ENCODE peak calls at places on chromosome 12, in ten cellular contexts. H is WTC11, S is stomach, V is foreskin fibroblast, X is endothelial cell, U is nephron progenitor cell, G is esophagus squamous epithelium, N is astrocyte, F is cardiac muscle cell, Q is HCT116. W is an unnamed sample.
A peak's percentile ranks its signal among the peaks of the same experiment; 100 is the strongest.

GRCh38 chr12:20777420-20777819 is 33.1 kb upstream of the SLCO1B3 start:
- DNase-seq in G (no peak), F (no peak), H (no peak), N (no peak), U (no peak), X (no peak), V (no peak), S (no peak), Q (no peak), W (no peak)

GRCh38 chr12:3178671-3179413 is 101.7 kb downstream of the TSPAN9 start:
- DNase-seq in G (no peak), F (no peak), Q (no peak), H (no peak), N (no peak), S (no peak), U (no peak), X (peak; percentile 41), V (no peak), W (no peak)

GRCh38 chr12:76764856-76765255 is 941 bp downstream of the ZDHHC17 start:
- DNase-seq in X (no peak), Q (no peak), U (no peak), N (no peak), G (no peak), H (no peak), S (no peak), F (peak; percentile 8), V (no peak), W (no peak)

GRCh38 chr12:53324113-53324778 is 2.8 kb upstream of the AAAS start:
- DNase-seq in G (no peak), H (no peak), S (peak; percentile 35), V (no peak), N (no peak), Q (no peak), X (peak; percentile 38), U (peak; percentile 44), F (no peak), W (no peak)

GRCh38 chr12:124217508-124217981 is 77.3 kb upstream of the RFLNA start:
- DNase-seq in G (no peak), H (no peak), Q (no peak), U (peak; percentile 45), S (no peak), V (no peak), X (no peak), N (peak; percentile 32), F (no peak), W (no peak)

GRCh38 chr12:54169036-54169435 is 19.7 kb downstream of the SMUG1 start:
- DNase-seq in X (no peak), S (no peak), Q (no peak), V (no peak), U (no peak), G (no peak), H (no peak), F (no peak), N (no peak), W (no peak)

GRCh38 chr12:96271469-96272199 is 77.5 kb downstream of the ELK3 start:
- DNase-seq in U (no peak), N (peak; percentile 51), H (no peak), V (no peak), S (no peak), G (no peak), Q (no peak), X (no peak), F (no peak), W (no peak)

GRCh38 chr12:117857632-117858274 is 111.0 kb downstream of the KSR2 start:
- DNase-seq in F (peak; percentile 42), Q (no peak), X (peak; percentile 71), V (peak; percentile 10), G (no peak), S (peak; percentile 49), U (peak; percentile 64), H (peak; percentile 83), N (peak; percentile 14), W (peak; percentile 23)

GRCh38 chr12:56687225-56688128 is 607 bp downstream of the PTGES3 start:
- DNase-seq in Q (no peak), U (peak; percentile 40), G (no peak), N (peak; percentile 31), H (peak; percentile 31), S (peak; percentile 64), F (peak; percentile 42), V (no peak), X (no peak), W (peak; percentile 41)

GRCh38 chr12:92675092-92675865 is 27.5 kb upstream of the PLEKHG7 start:
- DNase-seq in U (no peak), N (no peak), H (no peak), F (no peak), X (no peak), V (no peak), Q (no peak), G (no peak), S (no peak), W (no peak)

GRCh38 chr12:40181490-40181889 is 43.3 kb upstream of the LRRK2 start:
- DNase-seq in Q (no peak), G (no peak), N (no peak), V (no peak), S (no peak), H (no peak), X (no peak), F (no peak), U (no peak), W (no peak)

GRCh38 chr12:106418970-106419369 is 61.4 kb downstream of the POLR3B start:
- DNase-seq in X (no peak), F (no peak), G (no peak), U (no peak), Q (no peak), H (no peak), N (no peak), S (no peak), V (no peak), W (no peak)

GRCh38 chr12:72214163-72214562 is 58.0 kb upstream of the TRHDE start:
- DNase-seq in X (no peak), S (no peak), N (peak; percentile 30), H (no peak), Q (no peak), F (peak; percentile 10), U (no peak), G (no peak), V (no peak), W (no peak)

GRCh38 chr12:68560823-68561422 is 49.8 kb upstream of the RAP1B start:
- DNase-seq in S (no peak), Q (no peak), F (no peak), G (no peak), H (no peak), N (no peak), X (no peak), V (no peak), U (no peak), W (no peak)

GRCh38 chr12:127120851-127121250 is 1146.1 kb upstream of the TMEM132C start:
- DNase-seq in X (no peak), G (no peak), Q (no peak), S (no peak), F (no peak), H (no peak), U (no peak), N (no peak), V (no peak), W (no peak)

GRCh38 chr12:46266382-46266791 is 2.5 kb downstream of the SLC38A1 start:
- DNase-seq in G (no peak), N (peak; percentile 30), X (no peak), H (no peak), S (no peak), F (peak; percentile 53), Q (no peak), V (peak; percentile 39), U (no peak), W (no peak)

GRCh38 chr12:70149665-70150064 is 93.6 kb upstream of the CNOT2 start:
- DNase-seq in X (no peak), N (no peak), G (no peak), Q (no peak), S (no peak), F (no peak), V (no peak), U (no peak), H (no peak), W (no peak)

GRCh38 chr12:84397846-84398245 is 514.8 kb downstream of the SLC6A15 start:
- DNase-seq in V (no peak), Q (no peak), H (no peak), G (no peak), F (no peak), X (no peak), S (no peak), U (no peak), N (no peak), W (no peak)

GRCh38 chr12:84397279-84397678 is 515.3 kb downstream of the SLC6A15 start:
- DNase-seq in S (no peak), N (no peak), V (no peak), H (no peak), X (no peak), G (no peak), U (no peak), F (peak; percentile 11), Q (no peak), W (no peak)
- TF ChIP-seq CTCF in S (no peak), N (no peak), V (no peak), H (no peak), X (no peak), G (no peak), U (no peak), F (peak; percentile 18), Q (peak; percentile 40), W (peak; percentile 8)

GRCh38 chr12:102896067-102896466 is 21.0 kb downstream of the PAH start:
- DNase-seq in F (no peak), V (no peak), S (no peak), H (peak; percentile 34), U (no peak), X (no peak), G (no peak), Q (no peak), N (no peak), W (no peak)
- TF ChIP-seq CTCF in F (no peak), V (no peak), S (no peak), H (no peak), U (no peak), X (no peak), G (no peak), Q (peak; percentile 27), N (no peak), W (no peak)

DNA sequence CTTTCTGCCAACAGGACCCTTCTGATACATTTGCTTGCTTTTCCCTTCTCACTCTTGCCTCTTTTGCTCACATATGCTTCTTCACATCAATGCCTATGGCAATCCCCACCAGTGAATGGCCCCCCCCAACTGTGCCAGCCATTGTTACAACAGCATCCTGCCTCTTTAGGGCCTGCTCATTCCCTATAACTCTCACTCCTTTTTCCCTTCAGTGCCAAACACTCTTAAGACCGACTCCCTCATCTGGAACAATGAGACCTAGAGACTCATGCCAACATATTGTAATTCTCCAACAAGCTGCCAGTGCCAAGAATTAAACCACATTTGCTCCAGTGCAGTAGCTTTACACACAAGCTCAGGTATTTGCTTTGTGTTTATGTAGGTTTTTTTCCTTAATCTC is 189.0 kb downstream of the SOX5 start:
- DNase-seq in U (no peak), F (no peak), X (no peak), N (peak; percentile 55), Q (no peak), H (peak; percentile 37), S (no peak), G (no peak), V (no peak), W (no peak)
- TF ChIP-seq CTCF in U (no peak), F (no peak), X (no peak), N (no peak), Q (no peak), H (no peak), S (no peak), G (no peak), V (no peak), W (no peak)

DNA sequence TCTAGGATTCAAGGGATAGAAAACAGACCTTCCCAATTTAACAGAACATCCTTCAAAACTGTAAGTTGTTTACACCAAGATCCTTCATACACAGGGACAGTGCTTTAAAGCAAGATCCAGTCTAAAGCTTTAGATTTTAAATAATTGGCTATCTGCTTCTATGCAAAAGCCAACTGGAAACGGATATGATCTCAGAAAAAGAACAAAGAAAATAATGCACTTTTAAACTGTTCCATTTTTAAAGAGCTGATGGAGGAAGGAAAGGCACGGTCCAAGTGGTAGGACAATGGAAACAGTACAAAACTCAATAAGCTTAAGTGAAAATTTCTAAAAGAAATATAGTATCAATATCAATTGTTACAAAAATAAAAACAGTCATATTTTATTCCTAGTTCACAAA is 27.7 kb downstream of the LRP6 start:
- DNase-seq in Q (no peak), S (no peak), V (no peak), H (no peak), F (no peak), X (no peak), U (no peak), N (no peak), G (no peak), W (no peak)
- TF ChIP-seq CTCF in Q (no peak), S (no peak), V (no peak), H (no peak), F (no peak), X (no peak), U (no peak), N (no peak), G (no peak), W (no peak)

W was measured in progenitor cell of endocrine pancreas.